ENCODE peak calls at places on chromosomes 4 and X, in ten cellular contexts. One of them, this sample, is unnamed.

GRCh38 chr4:76011700-76012387 is 4.5 kb upstream of the CXCL9 start:
- DNase-seq in cardiac muscle cell: no peak
- DNase-seq in aorta: peak; percentile 54
- DNase-seq in PC-3: peak; percentile 61
- DNase-seq in GM23248: peak; percentile 92
- DNase-seq in mucosa of descending colon: peak; percentile 39
- DNase-seq in OCI-LY7: no peak
- DNase-seq in tibial artery: no peak
- DNase-seq in CD8-positive, alpha-beta memory T cell: no peak
- DNase-seq in NT2/D1: no peak
- DNase-seq in this sample: peak; percentile 88

GRCh38 chrX:103211012-103211715 is 3.7 kb upstream of the BEX4 start:
- DNase-seq in CD8-positive, alpha-beta memory T cell: peak; percentile 3
- DNase-seq in PC-3: peak; percentile 59
- DNase-seq in cardiac muscle cell: peak; percentile 82
- DNase-seq in OCI-LY7: peak; percentile 43
- DNase-seq in aorta: peak; percentile 52
- DNase-seq in NT2/D1: peak; percentile 38
- DNase-seq in mucosa of descending colon: peak; percentile 75
- DNase-seq in GM23248: peak; percentile 58
- DNase-seq in tibial artery: no peak
- DNase-seq in this sample: peak; percentile 72

GRCh38 chrX:125205084-125205917 is 114.4 kb upstream of the TEX13C start:
- DNase-seq in aorta: peak; percentile 57
- DNase-seq in NT2/D1: no peak
- DNase-seq in PC-3: peak; percentile 66
- DNase-seq in CD8-positive, alpha-beta memory T cell: no peak
- DNase-seq in GM23248: peak; percentile 41
- DNase-seq in cardiac muscle cell: peak; percentile 74
- DNase-seq in tibial artery: peak; percentile 78
- DNase-seq in OCI-LY7: no peak
- DNase-seq in mucosa of descending colon: peak; percentile 14
- DNase-seq in this sample: no peak

GRCh38 chr4:123232439-123232838 is 164.2 kb upstream of the SPRY1 start:
- DNase-seq in NT2/D1: no peak
- DNase-seq in aorta: no peak
- DNase-seq in CD8-positive, alpha-beta memory T cell: no peak
- DNase-seq in tibial artery: no peak
- DNase-seq in GM23248: peak; percentile 75
- DNase-seq in PC-3: peak; percentile 10
- DNase-seq in OCI-LY7: no peak
- DNase-seq in cardiac muscle cell: no peak
- DNase-seq in mucosa of descending colon: no peak
- DNase-seq in this sample: no peak

GRCh38 chr4:106584590-106584989 is 216.0 kb upstream of the GIMD1 start:
- DNase-seq in GM23248: peak; percentile 15
- DNase-seq in cardiac muscle cell: no peak
- DNase-seq in CD8-positive, alpha-beta memory T cell: no peak
- DNase-seq in aorta: no peak
- DNase-seq in PC-3: peak; percentile 7
- DNase-seq in NT2/D1: no peak
- DNase-seq in tibial artery: no peak
- DNase-seq in OCI-LY7: no peak
- DNase-seq in mucosa of descending colon: no peak
- DNase-seq in this sample: no peak

GRCh38 chrX:110317079-110317819 is 636 bp downstream of the AMMECR1 start:
- DNase-seq in tibial artery: peak; percentile 51
- DNase-seq in mucosa of descending colon: peak; percentile 19
- DNase-seq in NT2/D1: no peak
- DNase-seq in GM23248: peak; percentile 43
- DNase-seq in CD8-positive, alpha-beta memory T cell: peak; percentile 8
- DNase-seq in aorta: peak; percentile 52
- DNase-seq in cardiac muscle cell: peak; percentile 51
- DNase-seq in PC-3: no peak
- DNase-seq in OCI-LY7: peak; percentile 37
- DNase-seq in this sample: peak; percentile 75

GRCh38 chrX:13469963-13470679 is 99.3 kb upstream of the EGFL6 start:
- DNase-seq in OCI-LY7: no peak
- DNase-seq in tibial artery: no peak
- DNase-seq in CD8-positive, alpha-beta memory T cell: no peak
- DNase-seq in mucosa of descending colon: no peak
- DNase-seq in GM23248: peak; percentile 66
- DNase-seq in NT2/D1: no peak
- DNase-seq in cardiac muscle cell: no peak
- DNase-seq in aorta: no peak
- DNase-seq in PC-3: peak; percentile 58
- DNase-seq in this sample: peak; percentile 62

GRCh38 chr4:152936446-152937279 is 540 bp downstream of the FHDC1 start:
- DNase-seq in cardiac muscle cell: peak; percentile 39
- DNase-seq in GM23248: peak; percentile 62
- DNase-seq in aorta: peak; percentile 56
- DNase-seq in PC-3: peak; percentile 21
- DNase-seq in NT2/D1: peak; percentile 33
- DNase-seq in tibial artery: no peak
- DNase-seq in mucosa of descending colon: peak; percentile 56
- DNase-seq in CD8-positive, alpha-beta memory T cell: no peak
- DNase-seq in OCI-LY7: no peak
- DNase-seq in this sample: peak; percentile 93

GRCh38 chrX:64218023-64218422 is 12.4 kb downstream of the ASB12 start:
- DNase-seq in aorta: no peak
- DNase-seq in tibial artery: no peak
- DNase-seq in CD8-positive, alpha-beta memory T cell: no peak
- DNase-seq in NT2/D1: no peak
- DNase-seq in cardiac muscle cell: no peak
- DNase-seq in mucosa of descending colon: no peak
- DNase-seq in OCI-LY7: no peak
- DNase-seq in PC-3: no peak
- DNase-seq in GM23248: no peak
- DNase-seq in this sample: no peak

GRCh38 chr4:110626532-110627153 is 3.8 kb upstream of the PITX2 start:
- DNase-seq in cardiac muscle cell: no peak
- DNase-seq in tibial artery: no peak
- DNase-seq in aorta: no peak
- DNase-seq in CD8-positive, alpha-beta memory T cell: no peak
- DNase-seq in PC-3: no peak
- DNase-seq in mucosa of descending colon: no peak
- DNase-seq in NT2/D1: no peak
- DNase-seq in OCI-LY7: no peak
- DNase-seq in GM23248: no peak
- DNase-seq in this sample: peak; percentile 59

GRCh38 chrX:41541381-41541780 is 94.2 kb downstream of the NYX start:
- DNase-seq in aorta: no peak
- DNase-seq in CD8-positive, alpha-beta memory T cell: no peak
- DNase-seq in NT2/D1: no peak
- DNase-seq in OCI-LY7: no peak
- DNase-seq in PC-3: no peak
- DNase-seq in mucosa of descending colon: no peak
- DNase-seq in tibial artery: no peak
- DNase-seq in cardiac muscle cell: no peak
- DNase-seq in GM23248: peak; percentile 9
- DNase-seq in this sample: no peak

DNA sequence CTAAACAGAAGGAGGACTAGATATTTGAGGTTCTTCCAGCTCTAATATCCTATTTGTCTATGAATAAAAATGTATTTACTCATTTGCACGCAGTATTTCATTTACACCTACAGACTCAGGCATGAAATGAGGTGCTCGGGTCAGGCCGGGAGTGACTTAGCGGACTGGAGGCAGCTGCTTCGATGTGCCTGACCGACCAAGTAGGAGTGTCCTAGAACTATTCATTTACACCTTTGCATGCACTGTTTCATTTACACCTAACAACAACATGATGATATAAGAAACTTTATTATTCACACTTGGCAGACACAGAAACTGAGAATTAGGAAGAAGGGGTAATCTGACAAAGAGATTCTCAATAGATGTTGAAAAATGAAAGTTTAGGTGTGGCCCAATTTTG is 28.7 kb upstream of the FAT1 start:
- DNase-seq in tibial artery: no peak
- DNase-seq in PC-3: no peak
- DNase-seq in GM23248: no peak
- DNase-seq in OCI-LY7: no peak
- DNase-seq in NT2/D1: no peak
- DNase-seq in aorta: no peak
- DNase-seq in mucosa of descending colon: no peak
- DNase-seq in cardiac muscle cell: no peak
- DNase-seq in CD8-positive, alpha-beta memory T cell: no peak
- DNase-seq in this sample: no peak
- H3K9me3 ChIP-seq in tibial artery: no peaks in the 10 kb centered on the region
- H3K9me3 ChIP-seq in PC-3: no peaks in the 10 kb centered on the region
- H3K9me3 ChIP-seq in GM23248: no peaks in the 10 kb centered on the region
- H3K9me3 ChIP-seq in OCI-LY7: no peaks in the 10 kb centered on the region
- H3K9me3 ChIP-seq in NT2/D1: no peaks in the 10 kb centered on the region
- H3K9me3 ChIP-seq in aorta: peaks cover 2% of the 10 kb centered on the region
- H3K9me3 ChIP-seq in mucosa of descending colon: no peaks in the 10 kb centered on the region
- H3K9me3 ChIP-seq in cardiac muscle cell: no peaks in the 10 kb centered on the region
- H3K9me3 ChIP-seq in CD8-positive, alpha-beta memory T cell: no peaks in the 10 kb centered on the region
- H3K9me3 ChIP-seq in this sample: no peaks in the 10 kb centered on the region

DNA sequence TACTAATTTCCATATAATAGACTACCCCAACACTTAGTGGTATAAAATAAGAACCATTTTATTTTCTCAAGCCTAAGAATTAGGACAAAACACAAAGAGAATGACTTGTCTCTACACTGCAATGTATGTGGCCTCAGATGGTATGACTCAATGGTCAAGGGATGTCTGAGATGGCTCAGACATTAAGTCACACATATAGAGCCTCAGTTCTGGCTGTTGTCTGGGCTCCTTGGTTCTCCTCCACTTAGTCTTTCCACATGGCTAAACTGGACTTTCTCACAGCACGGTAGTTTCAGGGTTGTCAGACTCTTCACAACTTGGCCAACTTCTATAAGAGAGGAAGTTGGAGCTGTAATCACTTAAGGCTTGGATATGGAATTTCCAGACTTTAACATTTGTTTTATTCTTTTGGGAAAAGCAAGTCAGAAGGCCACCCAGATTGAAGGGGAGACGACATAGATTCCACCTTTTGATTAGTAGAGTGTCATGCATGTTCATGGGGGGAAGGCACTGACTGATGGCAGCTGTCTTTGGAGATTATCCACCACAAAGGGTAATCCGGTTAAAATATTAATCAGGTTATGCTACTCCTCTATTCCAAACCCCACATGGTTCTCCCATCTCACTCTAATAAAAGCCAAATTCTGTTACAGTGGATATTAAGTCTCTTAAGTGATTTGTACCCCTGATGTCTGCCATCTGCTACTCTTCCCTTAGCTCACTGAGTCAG is 9.4 kb downstream of the IL15 start:
- DNase-seq in cardiac muscle cell: no peak
- DNase-seq in aorta: no peak
- DNase-seq in GM23248: peak; percentile 95
- DNase-seq in tibial artery: no peak
- DNase-seq in CD8-positive, alpha-beta memory T cell: no peak
- DNase-seq in NT2/D1: no peak
- DNase-seq in PC-3: peak; percentile 59
- DNase-seq in OCI-LY7: no peak
- DNase-seq in mucosa of descending colon: no peak
- DNase-seq in this sample: peak; percentile 62
- H3K4me1 ChIP-seq in cardiac muscle cell: no peaks in the 10 kb centered on the region
- H3K4me1 ChIP-seq in aorta: peaks cover 11% of the 10 kb centered on the region
- H3K4me1 ChIP-seq in GM23248: peaks cover 50% of the 10 kb centered on the region
- H3K4me1 ChIP-seq in tibial artery: peaks cover 28% of the 10 kb centered on the region
- H3K4me1 ChIP-seq in CD8-positive, alpha-beta memory T cell: no peaks in the 10 kb centered on the region
- H3K4me1 ChIP-seq in NT2/D1: no peaks in the 10 kb centered on the region
- H3K4me1 ChIP-seq in PC-3: peaks cover 35% of the 10 kb centered on the region
- H3K4me1 ChIP-seq in OCI-LY7: no peaks in the 10 kb centered on the region
- H3K4me1 ChIP-seq in mucosa of descending colon: peaks cover 12% of the 10 kb centered on the region
- H3K4me1 ChIP-seq in this sample: peaks cover 50% of the 10 kb centered on the region

GRCh38 chrX:10119399-10119990 is 37.3 kb upstream of the CLCN4 start:
- DNase-seq in tibial artery: no peak
- DNase-seq in PC-3: peak; percentile 73
- DNase-seq in cardiac muscle cell: peak; percentile 91
- DNase-seq in OCI-LY7: peak; percentile 82
- DNase-seq in CD8-positive, alpha-beta memory T cell: peak; percentile 49
- DNase-seq in NT2/D1: peak; percentile 76
- DNase-seq in aorta: peak; percentile 66
- DNase-seq in GM23248: peak; percentile 70
- DNase-seq in mucosa of descending colon: peak; percentile 87
- DNase-seq in this sample: peak; percentile 94
- H3K9me3 ChIP-seq in tibial artery: no peaks in the 10 kb centered on the region
- H3K9me3 ChIP-seq in PC-3: peaks cover 39% of the 10 kb centered on the region
- H3K9me3 ChIP-seq in cardiac muscle cell: no peaks in the 10 kb centered on the region
- H3K9me3 ChIP-seq in OCI-LY7: no peaks in the 10 kb centered on the region
- H3K9me3 ChIP-seq in CD8-positive, alpha-beta memory T cell: no peaks in the 10 kb centered on the region
- H3K9me3 ChIP-seq in NT2/D1: peaks cover 91% of the 10 kb centered on the region
- H3K9me3 ChIP-seq in aorta: no peaks in the 10 kb centered on the region
- H3K9me3 ChIP-seq in GM23248: no peaks in the 10 kb centered on the region
- H3K9me3 ChIP-seq in mucosa of descending colon: no peaks in the 10 kb centered on the region
- H3K9me3 ChIP-seq in this sample: no peaks in the 10 kb centered on the region

GRCh38 chr4:101152521-101152920 is 194.8 kb downstream of the PPP3CA start:
- DNase-seq in CD8-positive, alpha-beta memory T cell: no peak
- DNase-seq in NT2/D1: no peak
- DNase-seq in tibial artery: no peak
- DNase-seq in cardiac muscle cell: no peak
- DNase-seq in aorta: no peak
- DNase-seq in PC-3: no peak
- DNase-seq in GM23248: no peak
- DNase-seq in OCI-LY7: no peak
- DNase-seq in mucosa of descending colon: no peak
- DNase-seq in this sample: no peak

GRCh38 chr4:101155859-101156430 is 191.4 kb downstream of the PPP3CA start:
- DNase-seq in CD8-positive, alpha-beta memory T cell: no peak
- DNase-seq in OCI-LY7: no peak
- DNase-seq in aorta: no peak
- DNase-seq in tibial artery: no peak
- DNase-seq in PC-3: no peak
- DNase-seq in cardiac muscle cell: no peak
- DNase-seq in GM23248: no peak
- DNase-seq in NT2/D1: no peak
- DNase-seq in mucosa of descending colon: no peak
- DNase-seq in this sample: no peak

GRCh38 chr4:101155368-101155767 is 192.0 kb downstream of the PPP3CA start:
- DNase-seq in cardiac muscle cell: no peak
- DNase-seq in NT2/D1: peak; percentile 9
- DNase-seq in GM23248: peak; percentile 80
- DNase-seq in tibial artery: no peak
- DNase-seq in aorta: no peak
- DNase-seq in mucosa of descending colon: no peak
- DNase-seq in CD8-positive, alpha-beta memory T cell: no peak
- DNase-seq in PC-3: peak; percentile 87
- DNase-seq in OCI-LY7: no peak
- DNase-seq in this sample: peak; percentile 71

GRCh38 chr4:101156619-101157310 is 190.6 kb downstream of the PPP3CA start:
- DNase-seq in cardiac muscle cell: no peak
- DNase-seq in NT2/D1: no peak
- DNase-seq in PC-3: no peak
- DNase-seq in tibial artery: no peak
- DNase-seq in mucosa of descending colon: no peak
- DNase-seq in GM23248: peak; percentile 18
- DNase-seq in CD8-positive, alpha-beta memory T cell: no peak
- DNase-seq in OCI-LY7: no peak
- DNase-seq in aorta: no peak
- DNase-seq in this sample: no peak

DNA sequence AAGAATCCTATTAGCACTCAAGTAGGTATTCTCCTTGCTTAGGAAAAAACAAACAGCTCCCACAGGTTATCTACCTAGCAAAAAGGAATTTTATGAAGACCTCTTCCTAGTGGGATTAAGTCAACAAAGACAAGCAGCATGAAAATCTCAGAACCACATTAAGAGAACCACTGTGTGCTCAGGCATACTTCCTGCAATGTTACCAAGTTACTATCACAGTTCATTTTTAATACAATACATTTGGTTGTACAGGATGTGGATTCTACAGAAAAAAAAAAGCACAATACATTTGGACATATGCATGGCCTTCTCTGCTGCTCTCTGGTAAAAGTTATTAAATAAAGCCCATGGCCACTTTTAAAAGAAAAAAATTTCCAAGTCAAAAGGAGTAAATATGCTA is 193.7 kb downstream of the PPP3CA start:
- DNase-seq in tibial artery: no peak
- DNase-seq in PC-3: no peak
- DNase-seq in GM23248: no peak
- DNase-seq in aorta: no peak
- DNase-seq in CD8-positive, alpha-beta memory T cell: no peak
- DNase-seq in NT2/D1: no peak
- DNase-seq in mucosa of descending colon: no peak
- DNase-seq in cardiac muscle cell: no peak
- DNase-seq in OCI-LY7: peak; percentile 56
- DNase-seq in this sample: no peak
- H3K4me1 ChIP-seq in tibial artery: peaks cover 21% of the 10 kb centered on the region
- H3K4me1 ChIP-seq in PC-3: peaks cover 25% of the 10 kb centered on the region
- H3K4me1 ChIP-seq in GM23248: peaks cover 39% of the 10 kb centered on the region
- H3K4me1 ChIP-seq in aorta: peaks cover 2% of the 10 kb centered on the region
- H3K4me1 ChIP-seq in CD8-positive, alpha-beta memory T cell: peaks cover 4% of the 10 kb centered on the region
- H3K4me1 ChIP-seq in NT2/D1: no peaks in the 10 kb centered on the region
- H3K4me1 ChIP-seq in mucosa of descending colon: no peaks in the 10 kb centered on the region
- H3K4me1 ChIP-seq in cardiac muscle cell: peaks cover 4% of the 10 kb centered on the region
- H3K4me1 ChIP-seq in OCI-LY7: peaks cover 21% of the 10 kb centered on the region
- H3K4me1 ChIP-seq in this sample: peaks cover 37% of the 10 kb centered on the region